ENCODE peak calls at places on chromosomes 7 and 10, in ten cellular contexts. One of them, this sample, is unnamed.

GRCh38 chr7:35280854-35281253 is 27.0 kb upstream of the TBX20 start:
- DNase-seq in mucosa of descending colon: no peak
- DNase-seq in AG04450: no peak
- DNase-seq in mesenchymal stem cell: no peak
- DNase-seq in upper lobe of right lung: no peak
- DNase-seq in HT1080: no peak
- DNase-seq in AG08395: no peak
- DNase-seq in BE2C: no peak
- DNase-seq in endothelial cell: no peak
- DNase-seq in T-helper 2 cell: no peak
- DNase-seq in this sample: no peak

GRCh38 chr10:71434760-71435394 is 38.2 kb downstream of the CDH23 start:
- DNase-seq in mucosa of descending colon: no peak
- DNase-seq in AG04450: no peak
- DNase-seq in mesenchymal stem cell: no peak
- DNase-seq in upper lobe of right lung: no peak
- DNase-seq in HT1080: no peak
- DNase-seq in AG08395: no peak
- DNase-seq in BE2C: no peak
- DNase-seq in endothelial cell: no peak
- DNase-seq in T-helper 2 cell: no peak
- DNase-seq in this sample: peak; percentile 28

GRCh38 chr7:106717997-106718871 is 57.3 kb upstream of the CCDC71L start:
- DNase-seq in mucosa of descending colon: peak; percentile 35
- DNase-seq in AG04450: peak; percentile 88
- DNase-seq in mesenchymal stem cell: peak; percentile 98
- DNase-seq in upper lobe of right lung: no peak
- DNase-seq in HT1080: peak; percentile 93
- DNase-seq in AG08395: peak; percentile 91
- DNase-seq in BE2C: no peak
- DNase-seq in endothelial cell: no peak
- DNase-seq in T-helper 2 cell: no peak
- DNase-seq in this sample: peak; percentile 61

GRCh38 chr10:27052646-27053045 is 47.6 kb downstream of the ANKRD26 start:
- DNase-seq in mucosa of descending colon: no peak
- DNase-seq in AG04450: no peak
- DNase-seq in mesenchymal stem cell: no peak
- DNase-seq in upper lobe of right lung: no peak
- DNase-seq in HT1080: no peak
- DNase-seq in AG08395: no peak
- DNase-seq in BE2C: no peak
- DNase-seq in endothelial cell: no peak
- DNase-seq in T-helper 2 cell: no peak
- DNase-seq in this sample: no peak

GRCh38 chr7:69683002-69683401 is 84.7 kb downstream of the AUTS2 start:
- DNase-seq in mucosa of descending colon: no peak
- DNase-seq in AG04450: no peak
- DNase-seq in mesenchymal stem cell: no peak
- DNase-seq in upper lobe of right lung: no peak
- DNase-seq in HT1080: no peak
- DNase-seq in AG08395: no peak
- DNase-seq in BE2C: peak; percentile 36
- DNase-seq in endothelial cell: no peak
- DNase-seq in T-helper 2 cell: no peak
- DNase-seq in this sample: no peak

GRCh38 chr7:11642841-11643240 is 189.2 kb downstream of the THSD7A start:
- DNase-seq in mucosa of descending colon: peak; percentile 65
- DNase-seq in AG04450: no peak
- DNase-seq in mesenchymal stem cell: no peak
- DNase-seq in upper lobe of right lung: no peak
- DNase-seq in HT1080: no peak
- DNase-seq in AG08395: no peak
- DNase-seq in BE2C: no peak
- DNase-seq in endothelial cell: no peak
- DNase-seq in T-helper 2 cell: no peak
- DNase-seq in this sample: no peak

GRCh38 chr7:35760082-35760770 is 40.6 kb upstream of the SEPTIN7 start:
- DNase-seq in mucosa of descending colon: no peak
- DNase-seq in AG04450: no peak
- DNase-seq in mesenchymal stem cell: no peak
- DNase-seq in upper lobe of right lung: no peak
- DNase-seq in HT1080: no peak
- DNase-seq in AG08395: no peak
- DNase-seq in BE2C: no peak
- DNase-seq in endothelial cell: no peak
- DNase-seq in T-helper 2 cell: no peak
- DNase-seq in this sample: no peak

GRCh38 chr10:8499312-8499711 is 444.8 kb downstream of the GATA3 start:
- DNase-seq in mucosa of descending colon: no peak
- DNase-seq in AG04450: no peak
- DNase-seq in mesenchymal stem cell: no peak
- DNase-seq in upper lobe of right lung: no peak
- DNase-seq in HT1080: peak; percentile 31
- DNase-seq in AG08395: no peak
- DNase-seq in BE2C: no peak
- DNase-seq in endothelial cell: no peak
- DNase-seq in T-helper 2 cell: no peak
- DNase-seq in this sample: no peak

GRCh38 chr10:129774082-129774735 is 189.9 kb downstream of the EBF3 start:
- DNase-seq in mucosa of descending colon: no peak
- DNase-seq in AG04450: no peak
- DNase-seq in mesenchymal stem cell: no peak
- DNase-seq in upper lobe of right lung: peak; percentile 57
- DNase-seq in HT1080: no peak
- DNase-seq in AG08395: no peak
- DNase-seq in BE2C: no peak
- DNase-seq in endothelial cell: no peak
- DNase-seq in T-helper 2 cell: no peak
- DNase-seq in this sample: no peak

GRCh38 chr10:68271104-68271882 is 39.4 kb upstream of the ATOH7 start:
- DNase-seq in mucosa of descending colon: no peak
- DNase-seq in AG04450: no peak
- DNase-seq in mesenchymal stem cell: no peak
- DNase-seq in upper lobe of right lung: no peak
- DNase-seq in HT1080: no peak
- DNase-seq in AG08395: peak; percentile 6
- DNase-seq in BE2C: peak; percentile 76
- DNase-seq in endothelial cell: no peak
- DNase-seq in T-helper 2 cell: no peak
- DNase-seq in this sample: no peak

GRCh38 chr7:128919881-128920789 is 9.6 kb upstream of the KCP start:
- DNase-seq in mucosa of descending colon: no peak
- DNase-seq in AG04450: no peak
- DNase-seq in mesenchymal stem cell: no peak
- DNase-seq in upper lobe of right lung: no peak
- DNase-seq in HT1080: no peak
- DNase-seq in AG08395: no peak
- DNase-seq in BE2C: no peak
- DNase-seq in endothelial cell: no peak
- DNase-seq in T-helper 2 cell: no peak
- DNase-seq in this sample: peak; percentile 22

GRCh38 chr7:29177963-29178612 is 16.5 kb upstream of the CHN2 start:
- DNase-seq in mucosa of descending colon: peak; percentile 44
- DNase-seq in AG04450: no peak
- DNase-seq in mesenchymal stem cell: peak; percentile 61
- DNase-seq in upper lobe of right lung: peak; percentile 74
- DNase-seq in HT1080: peak; percentile 79
- DNase-seq in AG08395: no peak
- DNase-seq in BE2C: no peak
- DNase-seq in endothelial cell: no peak
- DNase-seq in T-helper 2 cell: no peak
- DNase-seq in this sample: no peak

GRCh38 chr10:123393170-123393569 is 239.0 kb downstream of the BUB3 start:
- DNase-seq in mucosa of descending colon: no peak
- DNase-seq in AG04450: no peak
- DNase-seq in mesenchymal stem cell: no peak
- DNase-seq in upper lobe of right lung: no peak
- DNase-seq in HT1080: no peak
- DNase-seq in AG08395: no peak
- DNase-seq in BE2C: no peak
- DNase-seq in endothelial cell: no peak
- DNase-seq in T-helper 2 cell: no peak
- DNase-seq in this sample: no peak

GRCh38 chr7:111091623-111092370 is 870 bp downstream of the LRRN3 start:
- DNase-seq in mucosa of descending colon: no peak
- DNase-seq in AG04450: no peak
- DNase-seq in mesenchymal stem cell: no peak
- DNase-seq in upper lobe of right lung: no peak
- DNase-seq in HT1080: no peak
- DNase-seq in AG08395: no peak
- DNase-seq in BE2C: peak; percentile 31
- DNase-seq in endothelial cell: no peak
- DNase-seq in T-helper 2 cell: no peak
- DNase-seq in this sample: no peak

GRCh38 chr7:33177876-33178275 is 48.5 kb downstream of the BBS9 start:
- DNase-seq in mucosa of descending colon: no peak
- DNase-seq in AG04450: no peak
- DNase-seq in mesenchymal stem cell: no peak
- DNase-seq in upper lobe of right lung: no peak
- DNase-seq in HT1080: no peak
- DNase-seq in AG08395: no peak
- DNase-seq in BE2C: no peak
- DNase-seq in endothelial cell: no peak
- DNase-seq in T-helper 2 cell: no peak
- DNase-seq in this sample: no peak

GRCh38 chr10:6068422-6068821 is 6.3 kb upstream of the IL2RA start:
- DNase-seq in mucosa of descending colon: no peak
- DNase-seq in AG04450: no peak
- DNase-seq in mesenchymal stem cell: no peak
- DNase-seq in upper lobe of right lung: no peak
- DNase-seq in HT1080: no peak
- DNase-seq in AG08395: no peak
- DNase-seq in BE2C: no peak
- DNase-seq in endothelial cell: no peak
- DNase-seq in T-helper 2 cell: no peak
- DNase-seq in this sample: no peak

GRCh38 chr7:319267-319661 is 29.3 kb downstream of the FOXL3 start:
- DNase-seq in mucosa of descending colon: no peak
- DNase-seq in AG04450: no peak
- DNase-seq in mesenchymal stem cell: no peak
- DNase-seq in upper lobe of right lung: no peak
- DNase-seq in HT1080: no peak
- DNase-seq in AG08395: no peak
- DNase-seq in BE2C: no peak
- DNase-seq in endothelial cell: no peak
- DNase-seq in T-helper 2 cell: no peak
- DNase-seq in this sample: peak; percentile 19

GRCh38 chr10:123571978-123572377 is 94.2 kb upstream of the GPR26 start:
- DNase-seq in mucosa of descending colon: no peak
- DNase-seq in AG04450: no peak
- DNase-seq in mesenchymal stem cell: no peak
- DNase-seq in upper lobe of right lung: no peak
- DNase-seq in HT1080: no peak
- DNase-seq in AG08395: no peak
- DNase-seq in BE2C: no peak
- DNase-seq in endothelial cell: no peak
- DNase-seq in T-helper 2 cell: no peak
- DNase-seq in this sample: no peak

GRCh38 chr10:25294032-25294926 is 119.5 kb downstream of the GPR158 start:
- DNase-seq in mucosa of descending colon: no peak
- DNase-seq in AG04450: no peak
- DNase-seq in mesenchymal stem cell: peak; percentile 2
- DNase-seq in upper lobe of right lung: no peak
- DNase-seq in HT1080: peak; percentile 84
- DNase-seq in AG08395: peak; percentile 2
- DNase-seq in BE2C: no peak
- DNase-seq in endothelial cell: no peak
- DNase-seq in T-helper 2 cell: no peak
- DNase-seq in this sample: no peak

GRCh38 chr7:28939367-28939766 is 18.8 kb downstream of the TRIL start:
- DNase-seq in mucosa of descending colon: no peak
- DNase-seq in AG04450: no peak
- DNase-seq in mesenchymal stem cell: no peak
- DNase-seq in upper lobe of right lung: no peak
- DNase-seq in HT1080: no peak
- DNase-seq in AG08395: no peak
- DNase-seq in BE2C: peak; percentile 64
- DNase-seq in endothelial cell: no peak
- DNase-seq in T-helper 2 cell: no peak
- DNase-seq in this sample: no peak

GRCh38 chr10:81873231-81873931 is 1.6 kb upstream of the NRG3 start:
- DNase-seq in mucosa of descending colon: no peak
- DNase-seq in AG04450: no peak
- DNase-seq in mesenchymal stem cell: no peak
- DNase-seq in upper lobe of right lung: no peak
- DNase-seq in HT1080: no peak
- DNase-seq in AG08395: no peak
- DNase-seq in BE2C: no peak
- DNase-seq in endothelial cell: no peak
- DNase-seq in T-helper 2 cell: no peak
- DNase-seq in this sample: no peak

GRCh38 chr10:102334106-102334505 is 61.4 kb upstream of the NFKB2 start:
- DNase-seq in mucosa of descending colon: no peak
- DNase-seq in AG04450: no peak
- DNase-seq in mesenchymal stem cell: peak; percentile 83
- DNase-seq in upper lobe of right lung: peak; percentile 70
- DNase-seq in HT1080: no peak
- DNase-seq in AG08395: no peak
- DNase-seq in BE2C: peak; percentile 8
- DNase-seq in endothelial cell: no peak
- DNase-seq in T-helper 2 cell: no peak
- DNase-seq in this sample: no peak

GRCh38 chr7:13872751-13873150 is 116.7 kb downstream of the ETV1 start:
- DNase-seq in mucosa of descending colon: no peak
- DNase-seq in AG04450: no peak
- DNase-seq in mesenchymal stem cell: no peak
- DNase-seq in upper lobe of right lung: no peak
- DNase-seq in HT1080: no peak
- DNase-seq in AG08395: no peak
- DNase-seq in BE2C: no peak
- DNase-seq in endothelial cell: no peak
- DNase-seq in T-helper 2 cell: no peak
- DNase-seq in this sample: no peak

GRCh38 chr7:1961776-1962276 is 270.9 kb downstream of the MAD1L1 start:
- DNase-seq in mucosa of descending colon: no peak
- DNase-seq in AG04450: peak; percentile 59
- DNase-seq in mesenchymal stem cell: peak; percentile 86
- DNase-seq in upper lobe of right lung: no peak
- DNase-seq in HT1080: peak; percentile 99
- DNase-seq in AG08395: peak; percentile 13
- DNase-seq in BE2C: no peak
- DNase-seq in endothelial cell: no peak
- DNase-seq in T-helper 2 cell: no peak
- DNase-seq in this sample: no peak

GRCh38 chr7:27575647-27576046 is 87.0 kb downstream of the HIBADH start:
- DNase-seq in mucosa of descending colon: no peak
- DNase-seq in AG04450: no peak
- DNase-seq in mesenchymal stem cell: no peak
- DNase-seq in upper lobe of right lung: no peak
- DNase-seq in HT1080: no peak
- DNase-seq in AG08395: no peak
- DNase-seq in BE2C: no peak
- DNase-seq in endothelial cell: no peak
- DNase-seq in T-helper 2 cell: no peak
- DNase-seq in this sample: no peak

GRCh38 chr7:32163141-32163806 is 93.1 kb upstream of the PDE1C start:
- DNase-seq in mucosa of descending colon: peak; percentile 42
- DNase-seq in AG04450: no peak
- DNase-seq in mesenchymal stem cell: peak; percentile 87
- DNase-seq in upper lobe of right lung: no peak
- DNase-seq in HT1080: peak; percentile 98
- DNase-seq in AG08395: peak; percentile 86
- DNase-seq in BE2C: no peak
- DNase-seq in endothelial cell: no peak
- DNase-seq in T-helper 2 cell: no peak
- DNase-seq in this sample: peak; percentile 67

GRCh38 chr10:93652857-93653256 is 40.5 kb downstream of the PDE6C start:
- DNase-seq in mucosa of descending colon: no peak
- DNase-seq in AG04450: no peak
- DNase-seq in mesenchymal stem cell: no peak
- DNase-seq in upper lobe of right lung: no peak
- DNase-seq in HT1080: no peak
- DNase-seq in AG08395: peak; percentile 4
- DNase-seq in BE2C: no peak
- DNase-seq in endothelial cell: no peak
- DNase-seq in T-helper 2 cell: no peak
- DNase-seq in this sample: no peak

GRCh38 chr10:76036410-76036940 is 605.1 kb downstream of the LRMDA start:
- DNase-seq in mucosa of descending colon: peak; percentile 82
- DNase-seq in AG04450: peak; percentile 32
- DNase-seq in mesenchymal stem cell: peak; percentile 69
- DNase-seq in upper lobe of right lung: peak; percentile 85
- DNase-seq in HT1080: peak; percentile 41
- DNase-seq in AG08395: peak; percentile 84
- DNase-seq in BE2C: peak; percentile 61
- DNase-seq in endothelial cell: peak; percentile 82
- DNase-seq in T-helper 2 cell: no peak
- DNase-seq in this sample: no peak

This sample was measured in RWPE2.